ENCODE peak calls at places on chromosomes 13 and 19, in six cellular contexts. D is activated CD4-positive, alpha-beta T cell treated with anti-CD3 and anti-CD28 coated beads, Interleukin-2, amount 50 U/mL, for 24 hours; O is GM13976; A is GM10248; Y is iris pigment epithelial cell; S is astrocyte of the cerebellum. M is an unnamed sample.

GRCh38 chr19:10286803-10287737 is at the start of gene ICAM4:
- DNase-seq in O (peak), S (no peak), A (peak), Y (peak), D (no peak), M (peak)

GRCh38 chr13:40197049-40197448 is 469.4 kb downstream of the FOXO1 start:
- DNase-seq in S (no peak), O (no peak), D (no peak), Y (no peak), A (no peak), M (no peak)

GRCh38 chr19:54650108-54650666 is 12.6 kb upstream of the LILRB4 start:
- DNase-seq in A (no peak), S (no peak), D (no peak), Y (no peak), O (no peak), M (no peak)

GRCh38 chr13:76723551-76724232 is 162.5 kb downstream of the KCTD12 start:
- DNase-seq in Y (peak), A (no peak), S (peak), D (no peak), O (no peak), M (peak)

GRCh38 chr19:18317998-18318800 is 4.7 kb downstream of the LSM4 start:
- DNase-seq in S (no peak), D (no peak), O (peak), A (no peak), Y (no peak), M (peak)

GRCh38 chr19:4449022-4449825 is 8.4 kb downstream of the UBXN6 start:
- DNase-seq in Y (no peak), A (no peak), S (peak), O (no peak), D (no peak), M (no peak)

GRCh38 chr13:80235131-80235530 is 105.8 kb downstream of the SPRY2 start:
- DNase-seq in O (no peak), A (no peak), D (no peak), S (no peak), Y (peak), M (no peak)

GRCh38 chr13:101520672-101521071 is 68.2 kb downstream of the ITGBL1 start:
- DNase-seq in D (no peak), O (no peak), A (no peak), S (peak), Y (peak), M (peak)